ENCODE peak calls at places on chromosome 20, in ten cellular contexts. B, M, N, E, I, R, Q, S, V and H are unnamed samples.

GRCh38 chr20:32582659-32583580 is 2.2 kb downstream of the NOL4L start:
- DNase-seq in V (no peak), N (no peak), B (no peak), E (peak; percentile 32), S (peak; percentile 50), I (no peak), R (no peak), M (no peak), Q (peak; percentile 73), H (peak; percentile 72)

GRCh38 chr20:62753626-62754025 is 42.6 kb upstream of the MRGBP start:
- DNase-seq in V (no peak), E (no peak), I (no peak), Q (no peak), S (no peak), R (no peak), M (no peak), N (no peak), B (no peak), H (no peak)

GRCh38 chr20:47875302-47876025 is 90.2 kb upstream of the SULF2 start:
- DNase-seq in E (no peak), I (peak; percentile 64), Q (no peak), M (no peak), S (no peak), B (no peak), V (no peak), R (no peak), N (no peak), H (no peak)

GRCh38 chr20:48564997-48565396 is 262.8 kb downstream of the PREX1 start:
- DNase-seq in M (no peak), Q (no peak), E (no peak), S (no peak), I (no peak), V (no peak), B (no peak), R (no peak), N (no peak), H (no peak)

GRCh38 chr20:50152394-50153152 is 950 bp downstream of the PEDS1 start:
- DNase-seq in N (no peak), B (no peak), M (no peak), Q (peak; percentile 64), V (no peak), S (no peak), I (no peak), R (no peak), E (no peak), H (no peak)

GRCh38 chr20:25039697-25040437 is 18.1 kb downstream of the ACSS1 start:
- DNase-seq in S (peak; percentile 90), M (peak; percentile 94), E (no peak), R (peak; percentile 92), I (peak; percentile 95), Q (no peak), N (no peak), B (no peak), V (no peak), H (no peak)

GRCh38 chr20:7610681-7611080 is 329.6 kb downstream of the HAO1 start:
- DNase-seq in V (no peak), B (no peak), I (no peak), E (no peak), Q (no peak), M (no peak), N (no peak), R (no peak), S (no peak), H (no peak)

GRCh38 chr20:8693709-8694108 is 375.2 kb upstream of the PLCB4 start:
- DNase-seq in N (no peak), E (peak; percentile 50), S (no peak), B (no peak), I (peak; percentile 91), Q (no peak), M (no peak), R (no peak), V (peak; percentile 69), H (no peak)

GRCh38 chr20:60481051-60481741 is 523.0 kb downstream of the CDH26 start:
- DNase-seq in R (no peak), I (no peak), M (no peak), N (no peak), S (no peak), E (no peak), V (no peak), Q (no peak), B (no peak), H (no peak)

GRCh38 chr20:60481742-60482133 is 523.5 kb downstream of the CDH26 start:
- DNase-seq in R (no peak), M (no peak), B (no peak), E (no peak), I (no peak), V (no peak), N (no peak), S (no peak), Q (no peak), H (no peak)

GRCh38 chr20:60474385-60474910 is 516.2 kb downstream of the CDH26 start:
- DNase-seq in I (no peak), Q (no peak), V (no peak), M (no peak), E (no peak), N (no peak), B (no peak), S (no peak), R (no peak), H (no peak)

GRCh38 chr20:60478533-60478932 is 520.3 kb downstream of the CDH26 start:
- DNase-seq in N (no peak), B (no peak), I (no peak), Q (no peak), V (no peak), R (no peak), E (no peak), M (no peak), S (no peak), H (no peak)

DNA sequence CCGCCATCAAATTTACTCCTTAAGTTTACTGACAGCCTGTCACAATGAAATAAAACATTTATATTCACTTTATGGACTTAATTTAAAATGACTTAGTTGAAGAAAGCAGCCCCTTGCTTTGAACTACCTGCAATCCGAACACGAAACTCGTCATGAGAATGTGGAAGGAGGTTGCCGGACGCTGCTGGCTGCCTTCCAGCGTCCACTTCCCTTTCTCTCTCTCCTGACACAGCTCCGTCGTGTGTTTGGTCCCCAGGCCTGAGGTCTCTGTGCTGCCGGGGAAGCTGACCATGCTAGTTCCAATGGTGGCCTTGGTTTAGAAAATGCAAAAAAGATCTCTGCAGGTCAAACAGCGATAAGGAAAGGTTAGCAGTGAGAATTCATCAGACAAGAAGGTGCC is 519.7 kb downstream of the CDH26 start:
- DNase-seq in M (no peak), R (no peak), B (no peak), Q (no peak), N (no peak), V (no peak), S (no peak), I (no peak), E (no peak), H (no peak)
- H3K4me3 ChIP-seq in M (no peak overlapping the region), R (no peak overlapping the region), B (no peak overlapping the region), Q (no peak overlapping the region), N (no peak overlapping the region), V (no peak overlapping the region), S (no peak overlapping the region), I (no peak overlapping the region), E (no peak overlapping the region), H (no peak overlapping the region)

GRCh38 chr20:56537997-56538396 is 5.0 kb downstream of the FAM209B start:
- DNase-seq in V (no peak), N (no peak), Q (no peak), S (no peak), B (no peak), E (no peak), I (no peak), M (no peak), R (no peak), H (no peak)

GRCh38 chr20:56542489-56543020 is 9.5 kb downstream of the FAM209B start:
- DNase-seq in S (no peak), N (no peak), E (no peak), I (peak; percentile 28), V (no peak), B (no peak), Q (no peak), R (no peak), M (no peak), H (no peak)

GRCh38 chr20:56540415-56540814 is 7.4 kb downstream of the FAM209B start:
- DNase-seq in M (no peak), E (no peak), Q (no peak), B (no peak), S (no peak), V (no peak), R (no peak), N (no peak), I (peak; percentile 2), H (no peak)
- H3K4me3 ChIP-seq in M (no peak overlapping the region), E (no peak overlapping the region), Q (no peak overlapping the region), B (no peak overlapping the region), S (no peak overlapping the region), V (no peak overlapping the region), R (no peak overlapping the region), N (no peak overlapping the region), I (no peak overlapping the region), H (no peak overlapping the region)

DNA sequence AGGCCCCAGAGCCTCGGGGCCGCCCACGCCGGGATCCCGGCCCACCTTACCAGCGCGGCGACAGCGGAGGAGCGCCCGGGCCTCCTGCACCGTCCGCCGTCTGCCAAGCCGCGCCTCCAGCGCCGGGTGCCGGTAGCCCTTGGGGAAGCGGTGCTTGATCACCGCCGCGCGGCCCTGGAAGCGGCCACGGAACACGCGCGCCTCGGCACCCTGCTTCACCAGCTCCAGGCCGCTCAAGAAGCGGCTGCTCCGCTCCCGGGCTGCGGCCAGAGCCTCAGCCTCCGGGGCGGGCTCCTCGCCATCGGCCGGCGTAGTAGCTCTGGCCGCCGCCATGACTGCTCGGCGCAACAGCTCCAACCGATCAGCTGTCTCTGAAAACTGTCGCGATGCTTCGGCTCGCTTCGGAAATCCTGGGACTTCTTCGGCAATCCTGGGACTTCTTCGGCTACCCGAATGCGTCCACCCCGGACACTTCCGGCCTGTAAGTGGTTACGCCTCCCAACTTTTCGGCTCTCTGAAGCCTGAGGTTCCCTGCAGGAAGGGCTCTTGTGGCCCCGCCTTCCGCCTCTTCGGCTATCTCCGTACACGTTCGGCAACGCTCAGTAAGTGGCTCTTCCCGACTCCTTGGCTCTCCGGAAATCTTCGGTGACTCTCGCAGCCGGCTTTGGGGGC is at the start of gene TP53RK:
- DNase-seq in R (peak; percentile 100), E (peak; percentile 99), Q (peak; percentile 100), B (peak; percentile 98), S (peak; percentile 100), N (peak; percentile 98), I (peak; percentile 100), V (peak; percentile 100), M (peak; percentile 99), H (peak; percentile 96)
- H3K4me3 ChIP-seq in R (peak within 1 kb of the TSS; percentile 43), E (peak within 1 kb of the TSS; percentile 83), Q (peak within 1 kb of the TSS; percentile 75), B (peak within 1 kb of the TSS; percentile 100), S (peak within 1 kb of the TSS; percentile 80), N (peak within 1 kb of the TSS; percentile 96), I (peak within 1 kb of the TSS; percentile 82), V (peak within 1 kb of the TSS; percentile 78), M (peak within 1 kb of the TSS; percentile 69), H (peak within 1 kb of the TSS; percentile 86)

GRCh38 chr20:57287007-57287810 is 20.8 kb upstream of the BMP7 start:
- DNase-seq in M (no peak), V (no peak), S (no peak), N (no peak), I (no peak), B (no peak), E (no peak), R (no peak), Q (peak; percentile 89), H (no peak)

GRCh38 chr20:57290178-57290484 is 23.7 kb upstream of the BMP7 start:
- DNase-seq in E (no peak), M (no peak), I (no peak), Q (no peak), S (no peak), N (no peak), V (no peak), R (no peak), B (no peak), H (no peak)

GRCh38 chr20:57289401-57290177 is 23.1 kb upstream of the BMP7 start:
- DNase-seq in S (no peak), V (no peak), M (no peak), I (no peak), E (peak; percentile 90), B (no peak), R (no peak), Q (no peak), N (no peak), H (no peak)

GRCh38 chr20:57287901-57288300 is 21.5 kb upstream of the BMP7 start:
- DNase-seq in N (no peak), S (no peak), E (no peak), Q (peak; percentile 52), I (no peak), R (no peak), B (no peak), V (no peak), M (no peak), H (no peak)

DNA sequence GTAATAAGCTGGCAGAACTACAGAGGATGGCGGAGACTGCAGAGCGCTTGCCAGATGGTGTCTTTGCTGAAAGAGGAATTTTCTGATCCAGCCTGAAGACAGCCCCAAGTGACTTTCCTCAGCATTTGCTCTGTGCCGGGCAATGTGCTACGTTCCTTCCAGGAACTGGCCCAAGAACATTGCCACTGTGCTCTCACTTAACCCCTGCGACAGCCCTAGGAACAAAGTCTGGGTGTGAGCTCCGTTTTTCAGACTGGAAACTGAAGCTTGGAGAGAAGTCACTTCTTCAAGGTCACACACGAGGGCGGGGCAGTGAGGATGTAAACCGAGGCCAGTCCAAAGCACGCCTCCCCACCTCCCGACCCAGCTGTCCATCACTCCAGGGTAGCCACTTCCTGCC is 22.2 kb upstream of the BMP7 start:
- DNase-seq in R (no peak), S (no peak), I (no peak), B (no peak), M (no peak), N (no peak), Q (no peak), E (no peak), V (no peak), H (no peak)
- H3K4me3 ChIP-seq in R (no peak overlapping the region), S (no peak overlapping the region), I (no peak overlapping the region), B (no peak overlapping the region), M (no peak overlapping the region), N (no peak overlapping the region), Q (no peak overlapping the region), E (no peak overlapping the region), V (no peak overlapping the region), H (no peak overlapping the region)